ENCODE peak calls at places on chromosome 1, in nine cellular contexts. One of them, this sample, is unnamed.

GRCh38 chr1:64569376-64569775 is 99.4 kb downstream of the CACHD1 start:
- DNase-seq in body of pancreas: no peak
- DNase-seq in Daoy: no peak
- DNase-seq in T1000: no peak
- DNase-seq in BE2C: no peak
- DNase-seq in activated CD4-positive, alpha-beta T cell treated with anti-CD3 and anti-CD28 coated beads, Interleukin-2, amount 50 U/mL, for 1 hour: no peak
- DNase-seq in HuH-7.5: no peak
- DNase-seq in retinal pigment epithelial cell: no peak
- DNase-seq in neural crest cell: no peak
- DNase-seq in this sample: no peak

GRCh38 chr1:58814251-58815068 is 30.6 kb upstream of the JUN start:
- DNase-seq in body of pancreas: peak
- DNase-seq in Daoy: no peak
- DNase-seq in T1000: no peak
- DNase-seq in BE2C: no peak
- DNase-seq in activated CD4-positive, alpha-beta T cell treated with anti-CD3 and anti-CD28 coated beads, Interleukin-2, amount 50 U/mL, for 1 hour: no peak
- DNase-seq in HuH-7.5: peak
- DNase-seq in retinal pigment epithelial cell: no peak
- DNase-seq in neural crest cell: peak
- DNase-seq in this sample: no peak

GRCh38 chr1:220335668-220336067 is 63.4 kb upstream of the RAB3GAP2 start:
- DNase-seq in body of pancreas: peak
- DNase-seq in Daoy: peak
- DNase-seq in T1000: no peak
- DNase-seq in BE2C: no peak
- DNase-seq in activated CD4-positive, alpha-beta T cell treated with anti-CD3 and anti-CD28 coated beads, Interleukin-2, amount 50 U/mL, for 1 hour: no peak
- DNase-seq in HuH-7.5: no peak
- DNase-seq in retinal pigment epithelial cell: peak
- DNase-seq in neural crest cell: no peak
- DNase-seq in this sample: no peak

GRCh38 chr1:232561381-232561780 is 68.6 kb downstream of the SIPA1L2 start:
- DNase-seq in body of pancreas: no peak
- DNase-seq in Daoy: no peak
- DNase-seq in T1000: no peak
- DNase-seq in BE2C: no peak
- DNase-seq in activated CD4-positive, alpha-beta T cell treated with anti-CD3 and anti-CD28 coated beads, Interleukin-2, amount 50 U/mL, for 1 hour: no peak
- DNase-seq in HuH-7.5: no peak
- DNase-seq in retinal pigment epithelial cell: no peak
- DNase-seq in neural crest cell: no peak
- DNase-seq in this sample: no peak

GRCh38 chr1:192700834-192701271 is 64.9 kb downstream of the RGS13 start:
- DNase-seq in body of pancreas: no peak
- DNase-seq in Daoy: peak
- DNase-seq in T1000: peak
- DNase-seq in BE2C: no peak
- DNase-seq in activated CD4-positive, alpha-beta T cell treated with anti-CD3 and anti-CD28 coated beads, Interleukin-2, amount 50 U/mL, for 1 hour: no peak
- DNase-seq in HuH-7.5: peak
- DNase-seq in retinal pigment epithelial cell: peak
- DNase-seq in neural crest cell: no peak
- DNase-seq in this sample: no peak

GRCh38 chr1:202160377-202160940 is at the start of gene PTPN7:
- DNase-seq in body of pancreas: no peak
- DNase-seq in Daoy: peak
- DNase-seq in T1000: no peak
- DNase-seq in BE2C: no peak
- DNase-seq in activated CD4-positive, alpha-beta T cell treated with anti-CD3 and anti-CD28 coated beads, Interleukin-2, amount 50 U/mL, for 1 hour: peak
- DNase-seq in HuH-7.5: no peak
- DNase-seq in retinal pigment epithelial cell: no peak
- DNase-seq in neural crest cell: no peak
- DNase-seq in this sample: no peak

GRCh38 chr1:168879906-168880734 is 151.1 kb upstream of the DPT start:
- DNase-seq in body of pancreas: peak
- DNase-seq in Daoy: peak
- DNase-seq in T1000: no peak
- DNase-seq in BE2C: no peak
- DNase-seq in activated CD4-positive, alpha-beta T cell treated with anti-CD3 and anti-CD28 coated beads, Interleukin-2, amount 50 U/mL, for 1 hour: no peak
- DNase-seq in HuH-7.5: no peak
- DNase-seq in retinal pigment epithelial cell: no peak
- DNase-seq in neural crest cell: no peak
- DNase-seq in this sample: peak

GRCh38 chr1:186595969-186596368 is 84.3 kb downstream of the PTGS2 start:
- DNase-seq in body of pancreas: no peak
- DNase-seq in Daoy: no peak
- DNase-seq in T1000: no peak
- DNase-seq in BE2C: no peak
- DNase-seq in activated CD4-positive, alpha-beta T cell treated with anti-CD3 and anti-CD28 coated beads, Interleukin-2, amount 50 U/mL, for 1 hour: no peak
- DNase-seq in HuH-7.5: no peak
- DNase-seq in retinal pigment epithelial cell: no peak
- DNase-seq in neural crest cell: no peak
- DNase-seq in this sample: no peak

GRCh38 chr1:205664399-205665108 is 15.8 kb downstream of the SLC45A3 start:
- DNase-seq in body of pancreas: peak
- DNase-seq in Daoy: peak
- DNase-seq in T1000: no peak
- DNase-seq in BE2C: no peak
- DNase-seq in activated CD4-positive, alpha-beta T cell treated with anti-CD3 and anti-CD28 coated beads, Interleukin-2, amount 50 U/mL, for 1 hour: no peak
- DNase-seq in HuH-7.5: no peak
- DNase-seq in retinal pigment epithelial cell: no peak
- DNase-seq in neural crest cell: no peak
- DNase-seq in this sample: peak

GRCh38 chr1:51861669-51862068 is 16.9 kb downstream of the NRDC start:
- DNase-seq in body of pancreas: no peak
- DNase-seq in Daoy: no peak
- DNase-seq in T1000: no peak
- DNase-seq in BE2C: no peak
- DNase-seq in activated CD4-positive, alpha-beta T cell treated with anti-CD3 and anti-CD28 coated beads, Interleukin-2, amount 50 U/mL, for 1 hour: no peak
- DNase-seq in HuH-7.5: no peak
- DNase-seq in retinal pigment epithelial cell: no peak
- DNase-seq in neural crest cell: no peak
- DNase-seq in this sample: no peak

GRCh38 chr1:31843506-31843905 is 27.7 kb upstream of the SPOCD1 start:
- DNase-seq in body of pancreas: no peak
- DNase-seq in Daoy: peak
- DNase-seq in T1000: no peak
- DNase-seq in BE2C: no peak
- DNase-seq in activated CD4-positive, alpha-beta T cell treated with anti-CD3 and anti-CD28 coated beads, Interleukin-2, amount 50 U/mL, for 1 hour: no peak
- DNase-seq in HuH-7.5: no peak
- DNase-seq in retinal pigment epithelial cell: no peak
- DNase-seq in neural crest cell: no peak
- DNase-seq in this sample: no peak

This sample was measured in D341Med.